ENCODE peak calls at places on chromosomes 2 and 18, in ten cellular contexts. R is COR-L47; V is astrocyte of the spinal cord; K is left ventricle myocardium superior; H is frontal cortex; O is NCI-H510A treated with DMSO at 0.1 percent for 48 hours; F is NCI-H2029 treated with DMSO at 0.1 percent for 48 hours; C is HT-29; M is stimulated activated CD8-positive, alpha-beta memory T cell treated with anti-CD3 and anti-CD28 coated beads, Interleukin-15, amount 100 ng/mL, for 4 hours; A is AG08396. W is an unnamed sample.

GRCh38 chr2:159409116-159409800 is 122.8 kb upstream of the WDSUB1 start:
- DNase-seq in R (no peak), V (no peak), K (no peak), H (no peak), O (no peak), F (no peak), C (no peak), M (no peak), A (no peak), W (no peak)

GRCh38 chr2:202032841-202033316 is 776 bp upstream of the FZD7 start:
- DNase-seq in R (no peak), V (peak), K (peak), H (peak), O (peak), F (no peak), C (peak), M (peak), A (peak), W (peak)

GRCh38 chr2:181778621-181779195 is 98.4 kb upstream of the NEUROD1 start:
- DNase-seq in R (no peak), V (no peak), K (no peak), H (no peak), O (no peak), F (no peak), C (peak), M (no peak), A (no peak), W (no peak)

GRCh38 chr18:26536664-26537063 is 11.7 kb downstream of the KCTD1 start:
- DNase-seq in R (no peak), V (no peak), K (no peak), H (no peak), O (no peak), F (no peak), C (no peak), M (no peak), A (no peak), W (no peak)

GRCh38 chr2:56108806-56109205 is 75.0 kb upstream of the CCDC85A start:
- DNase-seq in R (no peak), V (no peak), K (no peak), H (no peak), O (no peak), F (no peak), C (no peak), M (no peak), A (no peak), W (no peak)

GRCh38 chr18:72206814-72207213 is 337.3 kb downstream of the CBLN2 start:
- DNase-seq in R (no peak), V (peak), K (no peak), H (no peak), O (peak), F (no peak), C (no peak), M (no peak), A (no peak), W (no peak)

GRCh38 chr2:47339745-47340541 is 63.0 kb upstream of the MSH2 start:
- DNase-seq in R (peak), V (no peak), K (no peak), H (no peak), O (peak), F (peak), C (peak), M (no peak), A (no peak), W (no peak)

GRCh38 chr18:45254683-45255082 is 360.6 kb upstream of the SLC14A2 start:
- DNase-seq in R (no peak), V (no peak), K (peak), H (no peak), O (no peak), F (no peak), C (no peak), M (no peak), A (peak), W (peak)

GRCh38 chr2:10080536-10081304 is 509 bp upstream of the CYS1 start:
- DNase-seq in R (no peak), V (peak), K (no peak), H (no peak), O (no peak), F (no peak), C (no peak), M (no peak), A (no peak), W (peak)

GRCh38 chr2:168189835-168190426 is 57.5 kb downstream of the STK39 start:
- DNase-seq in R (no peak), V (peak), K (no peak), H (no peak), O (no peak), F (no peak), C (peak), M (no peak), A (peak), W (no peak)

GRCh38 chr2:145654746-145655145 is 1134.8 kb upstream of the ZEB2 start:
- DNase-seq in R (no peak), V (peak), K (no peak), H (no peak), O (no peak), F (no peak), C (no peak), M (no peak), A (no peak), W (no peak)

GRCh38 chr2:141947715-141948114 is 183.1 kb downstream of the LRP1B start:
- DNase-seq in R (no peak), V (no peak), K (no peak), H (no peak), O (no peak), F (no peak), C (no peak), M (no peak), A (no peak), W (no peak)

GRCh38 chr18:37380546-37381110 is 185.0 kb downstream of the CELF4 start:
- DNase-seq in R (no peak), V (no peak), K (no peak), H (no peak), O (no peak), F (no peak), C (no peak), M (no peak), A (no peak), W (no peak)

GRCh38 chr2:79025421-79025820 is at the start of gene REG3G:
- DNase-seq in R (no peak), V (no peak), K (no peak), H (no peak), O (no peak), F (no peak), C (no peak), M (no peak), A (no peak), W (no peak)

W was measured in psoas muscle.